ENCODE peak calls at places on chromosomes 13 and 19, in six cellular contexts. H, F, J, B, M and Y are unnamed samples.

GRCh38 chr13:25881946-25882574 is 169.8 kb downstream of the SHISA2 start:
- DNase-seq in H (peak; percentile 29), F (no peak), J (no peak), B (no peak), M (no peak), Y (peak; percentile 50)

GRCh38 chr13:26324867-26325266 is 70.9 kb downstream of the CDK8 start:
- DNase-seq in H (no peak), F (no peak), J (no peak), B (peak; percentile 13), M (no peak), Y (no peak)

GRCh38 chr13:29847501-29847983 is 2.9 kb downstream of the UBL3 start:
- DNase-seq in H (peak; percentile 24), F (no peak), J (no peak), B (peak; percentile 64), M (peak; percentile 24), Y (peak; percentile 62)

GRCh38 chr19:38588041-38588440 is 29.7 kb downstream of the MAP4K1 start:
- DNase-seq in H (no peak), F (no peak), J (no peak), B (no peak), M (no peak), Y (no peak)

GRCh38 chr13:89755729-89756492 is 1591.6 kb upstream of the MIR17HG start:
- DNase-seq in H (no peak), F (no peak), J (no peak), B (no peak), M (no peak), Y (no peak)

GRCh38 chr19:6713773-6714692 is 6.4 kb downstream of the C3 start:
- DNase-seq in H (no peak), F (no peak), J (no peak), B (no peak), M (no peak), Y (no peak)

GRCh38 chr13:26202365-26202972 is 19.6 kb downstream of the RNF6 start:
- DNase-seq in H (no peak), F (no peak), J (no peak), B (peak; percentile 64), M (no peak), Y (peak; percentile 60)

GRCh38 chr13:30572859-30573275 is 44.9 kb upstream of the USPL1 start:
- DNase-seq in H (peak; percentile 42), F (no peak), J (peak; percentile 9), B (peak; percentile 57), M (no peak), Y (peak; percentile 61)

GRCh38 chr13:80341771-80342271 is 895 bp upstream of the SPRY2 start:
- DNase-seq in H (peak; percentile 40), F (no peak), J (no peak), B (peak; percentile 43), M (peak; percentile 54), Y (peak; percentile 80)

GRCh38 chr19:6020972-6021805 is 43.2 kb upstream of the RANBP3 start:
- DNase-seq in H (no peak), F (no peak), J (no peak), B (no peak), M (no peak), Y (no peak)

GRCh38 chr13:40639226-40639681 is 27.2 kb downstream of the FOXO1 start:
- DNase-seq in H (peak; percentile 42), F (no peak), J (no peak), B (no peak), M (no peak), Y (no peak)

GRCh38 chr19:43502419-43502976 is 2.0 kb downstream of the PHLDB3 start:
- DNase-seq in H (no peak), F (no peak), J (no peak), B (no peak), M (no peak), Y (no peak)

GRCh38 chr13:47215741-47216140 is 318.9 kb upstream of the HTR2A start:
- DNase-seq in H (peak; percentile 88), F (no peak), J (no peak), B (peak; percentile 87), M (no peak), Y (no peak)

GRCh38 chr13:50635504-50635903 is 208.0 kb downstream of the DLEU7 start:
- DNase-seq in H (no peak), F (no peak), J (no peak), B (no peak), M (peak; percentile 18), Y (peak; percentile 97)

GRCh38 chr19:46634656-46635218 is 1.3 kb downstream of the GNG8 start:
- DNase-seq in H (no peak), F (no peak), J (no peak), B (no peak), M (no peak), Y (no peak)

GRCh38 chr19:50817941-50818858 is 5.4 kb downstream of the KLK1 start:
- DNase-seq in H (peak; percentile 11), F (peak; percentile 29), J (no peak), B (no peak), M (peak; percentile 90), Y (peak; percentile 26)

GRCh38 chr13:106561551-106562170 is 6.3 kb downstream of the ARGLU1 start:
- DNase-seq in H (peak; percentile 37), F (no peak), J (no peak), B (peak; percentile 53), M (no peak), Y (peak; percentile 40)

GRCh38 chr13:30832845-30833332 is 73.2 kb upstream of the MEDAG start:
- DNase-seq in H (peak; percentile 59), F (peak; percentile 6), J (peak; percentile 8), B (no peak), M (peak; percentile 94), Y (peak; percentile 61)

GRCh38 chr13:85666356-85666755 is 132.9 kb downstream of the SLITRK6 start:
- DNase-seq in H (no peak), F (no peak), J (no peak), B (no peak), M (no peak), Y (peak; percentile 20)

GRCh38 chr19:1478934-1479707 is at the start of gene C19orf25:
- DNase-seq in H (peak; percentile 87), F (peak; percentile 89), J (peak; percentile 88), B (peak; percentile 89), M (peak; percentile 97), Y (peak; percentile 95)

GRCh38 chr19:49061445-49061844 is 3.2 kb downstream of the NTF4 start:
- DNase-seq in H (no peak), F (no peak), J (no peak), B (no peak), M (no peak), Y (no peak)

GRCh38 chr13:97058896-97059295 is 64.6 kb upstream of the OXGR1 start:
- DNase-seq in H (peak; percentile 27), F (no peak), J (no peak), B (no peak), M (no peak), Y (no peak)

GRCh38 chr19:41172297-41173164 is 20.5 kb upstream of the CYP2S1 start:
- DNase-seq in H (no peak), F (no peak), J (no peak), B (no peak), M (peak; percentile 44), Y (no peak)

GRCh38 chr13:41700790-41701310 is 243.5 kb downstream of the RGCC start:
- DNase-seq in H (peak; percentile 28), F (no peak), J (no peak), B (peak; percentile 66), M (no peak), Y (peak; percentile 69)

GRCh38 chr19:15934332-15935078 is at the start of gene CYP4F11:
- DNase-seq in H (no peak), F (no peak), J (no peak), B (no peak), M (peak; percentile 95), Y (no peak)

DNA sequence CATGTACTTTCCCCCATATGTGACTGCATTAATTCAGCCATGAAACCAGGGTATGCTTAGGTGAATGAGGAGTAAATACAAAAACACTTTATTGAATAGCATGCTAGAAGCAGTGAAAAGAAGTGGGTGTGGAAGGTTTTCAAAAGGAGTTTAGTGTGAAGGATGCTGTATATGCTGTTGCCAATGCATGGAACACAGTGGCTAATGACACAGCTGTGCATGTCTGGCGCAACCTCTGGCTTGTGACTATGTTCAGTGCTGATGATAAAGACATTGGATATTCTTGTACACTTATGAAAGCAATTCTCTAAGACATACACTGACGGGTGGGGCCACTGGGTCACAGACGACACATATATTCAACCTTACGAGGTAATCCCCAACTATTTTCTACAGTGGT is 55.2 kb downstream of the SOX21 start:
- DNase-seq in H (peak; percentile 10), F (no peak), J (no peak), B (peak; percentile 57), M (no peak), Y (no peak)
- H3K27ac ChIP-seq in H (no peak overlapping the region), F (no peak overlapping the region), J (no peak overlapping the region), B (peak overlapping the region; percentile 33), M (no peak overlapping the region), Y (no peak overlapping the region)

GRCh38 chr13:110680852-110681251 is 25.1 kb downstream of the CARS2 start:
- DNase-seq in H (no peak), F (no peak), J (no peak), B (no peak), M (no peak), Y (peak; percentile 16)
- TF ChIP-seq CTCF in H (peak; percentile 75), F (no peak), J (peak; percentile 43), B (peak; percentile 38), M (peak; percentile 25), Y (peak; percentile 43)

GRCh38 chr19:44573183-44573582 is 40.2 kb upstream of the IGSF23 start:
- DNase-seq in H (no peak), F (no peak), J (no peak), B (no peak), M (no peak), Y (no peak)

GRCh38 chr19:44575116-44575700 is 38.2 kb upstream of the IGSF23 start:
- DNase-seq in H (no peak), F (no peak), J (no peak), B (no peak), M (no peak), Y (no peak)

GRCh38 chr19:44571830-44572661 is 41.3 kb upstream of the IGSF23 start:
- DNase-seq in H (no peak), F (no peak), J (no peak), B (no peak), M (no peak), Y (no peak)

GRCh38 chr19:44573647-44574046 is 39.7 kb upstream of the IGSF23 start:
- DNase-seq in H (no peak), F (no peak), J (no peak), B (no peak), M (no peak), Y (peak; percentile 47)

GRCh38 chr19:44574201-44574950 is 39.0 kb upstream of the IGSF23 start:
- DNase-seq in H (no peak), F (no peak), J (no peak), B (no peak), M (no peak), Y (no peak)
- H3K27ac ChIP-seq in H (no peak overlapping the region), F (no peak overlapping the region), J (no peak overlapping the region), B (no peak overlapping the region), M (no peak overlapping the region), Y (no peak overlapping the region)

GRCh38 chr13:24746618-24747247 is 17.2 kb upstream of the RNF17 start:
- DNase-seq in H (no peak), F (no peak), J (no peak), B (no peak), M (no peak), Y (peak; percentile 38)
- TF ChIP-seq CTCF in H (peak; percentile 43), F (no peak), J (no peak), B (no peak), M (no peak), Y (peak; percentile 37)

GRCh38 chr13:23776698-23777570 is 112.3 kb downstream of the MIPEP start:
- DNase-seq in H (no peak), F (no peak), J (no peak), B (no peak), M (no peak), Y (no peak)
- H3K27ac ChIP-seq in H (no peak overlapping the region), F (no peak overlapping the region), J (no peak overlapping the region), B (peak overlapping the region; percentile 94), M (no peak overlapping the region), Y (no peak overlapping the region)

GRCh38 chr19:36051637-36052036 is 2.4 kb downstream of the THAP8 start:
- DNase-seq in H (no peak), F (no peak), J (no peak), B (no peak), M (no peak), Y (no peak)
- TF ChIP-seq CTCF in H (no peak), F (no peak), J (no peak), B (no peak), M (no peak), Y (no peak)